ENCODE peak calls at places on chromosomes 1 and 21, in five cellular contexts. X, A, H, T and V are unnamed samples.
A peak's percentile ranks its signal among the peaks of the same experiment; 100 is the strongest.

GRCh38 chr1:171799166-171799565 is 17.7 kb downstream of the METTL13 start:
- DNase-seq in H (no peak), T (peak; percentile 53), X (no peak), A (no peak), V (no peak)

GRCh38 chr1:27785763-27786162 is 12.7 kb downstream of the STX12 start:
- DNase-seq in A (no peak), T (peak; percentile 36), X (no peak), H (peak; percentile 18), V (peak; percentile 71)

GRCh38 chr1:234970731-234971476 is 157.7 kb downstream of the TOMM20 start:
- DNase-seq in A (peak; percentile 80), T (peak; percentile 97), H (peak; percentile 98), X (peak; percentile 87), V (peak; percentile 97)

GRCh38 chr1:202158810-202159533 is 1.4 kb downstream of the PTPN7 start:
- DNase-seq in T (no peak), X (no peak), H (no peak), A (no peak), V (no peak)

GRCh38 chr21:15592271-15592860 is 137.4 kb upstream of the USP25 start:
- DNase-seq in H (peak; percentile 43), A (peak; percentile 49), X (no peak), T (peak; percentile 76), V (peak; percentile 24)

GRCh38 chr1:235145639-235146038 is 15.4 kb downstream of the RBM34 start:
- DNase-seq in A (no peak), X (no peak), T (no peak), H (no peak), V (no peak)

GRCh38 chr1:184416921-184417320 is 30.1 kb downstream of the C1orf21 start:
- DNase-seq in T (no peak), X (no peak), H (no peak), A (no peak), V (no peak)

GRCh38 chr1:51628715-51629590 is 12.1 kb downstream of the OSBPL9 start:
- DNase-seq in H (no peak), X (no peak), T (no peak), A (no peak), V (no peak)

GRCh38 chr1:190303501-190303900 is 174.2 kb downstream of the BRINP3 start:
- DNase-seq in T (no peak), H (no peak), A (no peak), X (no peak), V (no peak)

GRCh38 chr1:40664167-40664537 is 1.3 kb downstream of the RIMS3 start:
- DNase-seq in T (no peak), X (no peak), A (no peak), H (no peak), V (no peak)

GRCh38 chr1:201274616-201275265 is 8.6 kb upstream of the PKP1 start:
- DNase-seq in T (no peak), H (no peak), A (no peak), X (no peak), V (peak; percentile 40)

GRCh38 chr21:38838598-38839369 is 33.1 kb downstream of the ETS2 start:
- DNase-seq in X (peak; percentile 38), A (no peak), T (no peak), H (no peak), V (no peak)
- H3K4me3 ChIP-seq in X (no peak overlapping the region), A (no peak overlapping the region), T (no peak overlapping the region), H (no peak overlapping the region), V (no peak overlapping the region)

GRCh38 chr1:45677751-45678245 is 8.5 kb downstream of the GPBP1L1 start:
- DNase-seq in A (no peak), H (no peak), T (no peak), X (no peak), V (no peak)

GRCh38 chr1:45678489-45678888 is 7.8 kb downstream of the GPBP1L1 start:
- DNase-seq in H (no peak), T (no peak), X (no peak), A (no peak), V (no peak)

GRCh38 chr1:45682942-45683341 is 3.4 kb downstream of the GPBP1L1 start:
- DNase-seq in A (no peak), T (no peak), X (no peak), H (no peak), V (no peak)

GRCh38 chr1:45674478-45674877 is 11.9 kb downstream of the GPBP1L1 start:
- DNase-seq in A (no peak), H (no peak), X (no peak), T (no peak), V (no peak)

GRCh38 chr1:45679123-45679522 is 7.2 kb downstream of the GPBP1L1 start:
- DNase-seq in T (peak; percentile 41), A (no peak), X (peak; percentile 56), H (no peak), V (no peak)
- H3K4me3 ChIP-seq in T (no peak overlapping the region), A (no peak overlapping the region), X (no peak overlapping the region), H (no peak overlapping the region), V (no peak overlapping the region)

DNA sequence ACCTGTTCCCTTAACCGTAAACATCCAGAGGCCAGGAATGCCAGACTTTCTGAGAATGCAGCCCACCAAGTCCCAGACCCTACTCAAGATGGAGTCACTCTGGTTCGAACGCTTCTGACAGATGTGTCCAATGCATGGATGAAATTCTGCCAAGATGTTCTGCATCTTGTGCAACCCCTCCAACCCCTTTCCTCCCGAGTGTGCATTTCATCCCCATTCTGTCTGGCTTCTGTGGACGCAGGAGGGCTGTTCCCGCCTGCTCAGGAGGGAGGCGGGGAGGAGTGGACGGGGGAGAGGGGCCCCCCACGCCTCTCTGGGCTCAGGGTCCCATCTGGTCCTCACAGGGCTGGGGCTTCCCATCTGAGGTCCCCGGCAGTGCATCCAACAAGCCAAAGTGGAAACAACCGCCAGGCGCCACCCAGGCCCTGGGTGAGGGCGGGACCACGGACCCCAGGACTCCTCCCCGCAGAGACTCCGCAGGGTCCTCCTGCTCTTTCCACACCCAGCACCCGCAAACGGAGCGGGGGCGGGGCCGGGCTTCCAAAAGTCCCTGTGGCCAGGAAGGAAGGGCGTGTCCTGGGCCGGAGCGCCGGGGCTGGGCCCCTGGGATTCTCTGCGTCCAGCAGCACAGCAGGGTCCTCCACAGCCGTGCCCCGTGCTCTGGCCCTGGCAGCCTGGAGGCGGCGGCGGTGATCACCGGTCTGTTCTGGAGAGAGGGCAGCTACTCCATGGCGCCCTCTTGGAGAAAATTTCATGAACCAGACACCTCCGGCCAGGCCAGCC is 27.7 kb upstream of the SUMO3 start:
- DNase-seq in X (peak; percentile 82), T (peak; percentile 51), A (peak; percentile 30), H (peak; percentile 67), V (peak; percentile 87)
- H3K4me3 ChIP-seq in X (peak overlapping the region; percentile 6), T (peak overlapping the region; percentile 50), A (peak overlapping the region; percentile 37), H (peak overlapping the region; percentile 17), V (no peak overlapping the region)

GRCh38 chr1:116870322-116870721 is 39.4 kb upstream of the PTGFRN start:
- DNase-seq in A (no peak), T (no peak), H (no peak), X (no peak), V (no peak)

GRCh38 chr1:116873680-116874271 is 35.9 kb upstream of the PTGFRN start:
- DNase-seq in H (no peak), A (no peak), X (no peak), T (no peak), V (no peak)

GRCh38 chr1:116868386-116868785 is 41.3 kb upstream of the PTGFRN start:
- DNase-seq in T (peak; percentile 64), X (no peak), H (no peak), A (no peak), V (no peak)

GRCh38 chr1:116871772-116872146 is 38.0 kb upstream of the PTGFRN start:
- DNase-seq in T (peak; percentile 92), X (no peak), A (no peak), H (no peak), V (no peak)

GRCh38 chr1:116869611-116870010 is 40.1 kb upstream of the PTGFRN start:
- DNase-seq in H (no peak), X (no peak), T (no peak), A (no peak), V (no peak)
- H3K4me3 ChIP-seq in H (no peak overlapping the region), X (no peak overlapping the region), T (no peak overlapping the region), A (no peak overlapping the region), V (no peak overlapping the region)

GRCh38 chr1:219308367-219308766 is 134.7 kb downstream of the LYPLAL1 start:
- DNase-seq in A (no peak), H (no peak), X (no peak), T (no peak), V (no peak)

GRCh38 chr1:219302697-219303096 is 129.0 kb downstream of the LYPLAL1 start:
- DNase-seq in T (peak; percentile 60), A (no peak), X (no peak), H (no peak), V (no peak)

GRCh38 chr1:219310181-219310728 is 136.6 kb downstream of the LYPLAL1 start:
- DNase-seq in H (peak; percentile 27), A (no peak), T (peak; percentile 53), X (no peak), V (no peak)

GRCh38 chr1:219299420-219299819 is 125.7 kb downstream of the LYPLAL1 start:
- DNase-seq in X (peak; percentile 42), H (no peak), T (peak; percentile 92), A (no peak), V (no peak)

GRCh38 chr1:219304227-219305226 is 130.8 kb downstream of the LYPLAL1 start:
- DNase-seq in T (peak; percentile 91), X (peak; percentile 94), A (no peak), H (no peak), V (peak; percentile 57)
- H3K4me3 ChIP-seq in T (peak overlapping the region; percentile 23), X (no peak overlapping the region), A (no peak overlapping the region), H (no peak overlapping the region), V (no peak overlapping the region)

GRCh38 chr1:115546846-115547245 is 94.9 kb upstream of the VANGL1 start:
- DNase-seq in X (no peak), T (no peak), H (no peak), A (no peak), V (no peak)

GRCh38 chr1:115547661-115548060 is 94.1 kb upstream of the VANGL1 start:
- DNase-seq in H (no peak), A (no peak), X (no peak), T (no peak), V (no peak)

GRCh38 chr1:115544131-115544530 is 97.6 kb upstream of the VANGL1 start:
- DNase-seq in X (no peak), A (no peak), H (peak; percentile 68), T (peak; percentile 75), V (no peak)

GRCh38 chr1:115545096-115545720 is 96.6 kb upstream of the VANGL1 start:
- DNase-seq in A (no peak), H (peak; percentile 10), X (peak; percentile 26), T (no peak), V (no peak)

DNA sequence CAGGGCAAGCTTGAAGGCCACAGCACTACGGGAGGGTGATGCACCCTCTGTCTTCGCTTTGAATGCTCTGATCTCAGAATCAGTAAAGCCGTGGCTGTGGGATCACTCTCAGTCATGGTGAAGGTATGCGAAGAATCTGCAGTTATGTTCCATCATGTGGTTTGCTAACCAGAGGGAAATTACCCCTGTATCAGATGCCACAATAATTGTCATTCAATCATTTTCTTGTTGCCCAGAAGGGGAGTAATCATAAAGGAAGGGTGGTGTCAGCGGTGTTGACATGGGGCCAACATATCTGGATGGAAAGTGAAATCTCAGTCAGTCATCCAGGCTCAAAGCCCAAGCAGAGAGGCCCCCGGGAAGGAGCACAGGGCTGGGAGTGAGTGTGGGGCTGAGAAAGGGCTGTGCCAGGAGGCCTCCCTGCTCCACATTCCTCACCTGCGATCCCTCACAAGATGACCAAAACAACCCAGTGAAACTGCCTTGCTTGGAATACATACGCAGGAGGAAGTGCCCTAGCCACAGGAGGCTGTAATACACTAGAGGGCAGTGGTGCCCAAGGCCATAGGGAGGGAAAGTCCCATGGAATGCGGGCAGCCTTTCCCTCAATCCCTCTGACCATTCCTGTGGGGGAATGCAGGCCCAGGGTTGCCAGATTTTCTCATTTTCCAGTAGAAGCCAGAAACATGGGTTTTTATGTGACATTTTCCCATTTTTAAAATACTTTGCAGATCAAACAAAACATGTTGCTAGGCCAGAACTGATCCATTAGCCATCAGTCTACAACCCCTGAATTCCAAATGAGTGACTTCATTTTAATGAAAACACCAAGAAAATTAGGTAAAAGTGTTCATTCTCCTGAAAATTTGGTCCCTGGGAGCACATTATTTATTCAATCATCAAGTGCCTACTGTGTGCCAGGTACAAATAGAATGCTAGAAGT is 95.7 kb upstream of the VANGL1 start:
- DNase-seq in H (peak; percentile 91), X (peak; percentile 98), A (no peak), T (peak; percentile 92), V (peak; percentile 99)
- H3K4me3 ChIP-seq in H (no peak overlapping the region), X (no peak overlapping the region), A (no peak overlapping the region), T (no peak overlapping the region), V (no peak overlapping the region)